ENCODE peak calls at places on chromosome 4, in five cellular contexts. A is iris pigment epithelial cell; E is GM23248; Z is HS-27A; T is activated CD8-positive, alpha-beta memory T cell treated with anti-CD3 and anti-CD28 coated beads, Interleukin-2, amount 50 U/mL, for 48 hours. V is an unnamed sample.

GRCh38 chr4:123351713-123352112 is 44.9 kb upstream of the SPRY1 start:
- DNase-seq in A (no peak), E (no peak), Z (no peak), T (no peak), V (no peak)

GRCh38 chr4:74473155-74473811 is 28.3 kb downstream of the AREG start:
- DNase-seq in A (peak), E (peak), Z (no peak), T (no peak), V (peak)

GRCh38 chr4:15990570-15991285 is 27.8 kb upstream of the FGFBP2 start:
- DNase-seq in A (no peak), E (peak), Z (no peak), T (no peak), V (no peak)

GRCh38 chr4:173509031-173510001 is 20.7 kb downstream of the HAND2 start:
- DNase-seq in A (no peak), E (peak), Z (no peak), T (peak), V (no peak)

GRCh38 chr4:19925516-19925915 is 326.2 kb upstream of the SLIT2 start:
- DNase-seq in A (no peak), E (no peak), Z (no peak), T (no peak), V (no peak)

GRCh38 chr4:158121203-158121586 is 51.6 kb downstream of the GASK1B start:
- DNase-seq in A (peak), E (peak), Z (peak), T (no peak), V (no peak)

GRCh38 chr4:16779028-16779675 is 119.3 kb downstream of the LDB2 start:
- DNase-seq in A (peak), E (peak), Z (no peak), T (no peak), V (no peak)

GRCh38 chr4:526189-526909 is 27.3 kb downstream of the PIGG start:
- DNase-seq in A (no peak), E (no peak), Z (no peak), T (no peak), V (no peak)

GRCh38 chr4:79851625-79852304 is 221.3 kb downstream of the ANTXR2 start:
- DNase-seq in A (peak), E (peak), Z (no peak), T (no peak), V (no peak)

GRCh38 chr4:146900295-146900694 is 45.4 kb downstream of the TTC29 start:
- DNase-seq in A (no peak), E (no peak), Z (no peak), T (no peak), V (no peak)

GRCh38 chr4:30720656-30721352 is 635 bp downstream of the PCDH7 start:
- DNase-seq in A (peak), E (peak), Z (no peak), T (peak), V (peak)

GRCh38 chr4:76943790-76944189 is 5.8 kb upstream of the SEPTIN11 start:
- DNase-seq in A (no peak), E (peak), Z (no peak), T (no peak), V (no peak)

GRCh38 chr4:75939890-75940691 is 722 bp downstream of the NAAA start:
- DNase-seq in A (peak), E (peak), Z (peak), T (peak), V (peak)

GRCh38 chr4:17688011-17688441 is 73.6 kb downstream of the MED28 start:
- DNase-seq in A (no peak), E (no peak), Z (no peak), T (no peak), V (no peak)

GRCh38 chr4:53508446-53508845 is 82.8 kb downstream of the LNX1 start:
- DNase-seq in A (peak), E (peak), Z (peak), T (no peak), V (no peak)

GRCh38 chr4:40916880-40917279 is 167.1 kb downstream of the NSUN7 start:
- DNase-seq in A (peak), E (peak), Z (no peak), T (peak), V (no peak)

GRCh38 chr4:2135083-2135482 is 76.0 kb downstream of the NAT8L start:
- DNase-seq in A (peak), E (peak), Z (no peak), T (no peak), V (no peak)

GRCh38 chr4:13893221-13893620 is 265.7 kb upstream of the BOD1L1 start:
- DNase-seq in A (no peak), E (peak), Z (no peak), T (no peak), V (no peak)

GRCh38 chr4:7416745-7417432 is 17.8 kb downstream of the PSAPL1 start:
- DNase-seq in A (no peak), E (no peak), Z (no peak), T (peak), V (no peak)

GRCh38 chr4:80592950-80593349 is 257.4 kb downstream of the CFAP299 start:
- DNase-seq in A (peak), E (no peak), Z (no peak), T (no peak), V (no peak)

GRCh38 chr4:76896048-76896447 is 1.9 kb downstream of the SOWAHB start:
- DNase-seq in A (no peak), E (no peak), Z (no peak), T (no peak), V (no peak)

GRCh38 chr4:27684501-27685077 is 823.9 kb downstream of the STIM2 start:
- DNase-seq in A (peak), E (peak), Z (no peak), T (peak), V (peak)

GRCh38 chr4:43425206-43425605 is 532.7 kb downstream of the GRXCR1 start:
- DNase-seq in A (no peak), E (no peak), Z (no peak), T (no peak), V (no peak)

GRCh38 chr4:153651961-153652784 is 31.9 kb upstream of the TLR2 start:
- DNase-seq in A (peak), E (peak), Z (no peak), T (no peak), V (no peak)

V was measured in head of caudate nucleus.